ENCODE peak calls at places on chromosomes 12 and 14, in eight cellular contexts. Z, L, Q, Y, E, J, F and C are unnamed samples.

GRCh38 chr12:131923260-131923659 is 5.8 kb upstream of the PUS1 start:
- DNase-seq in J (no peak), Z (no peak), E (no peak), F (no peak), L (no peak), Y (no peak), Q (no peak), C (no peak)

GRCh38 chr12:5022465-5023061 is 21.1 kb upstream of the KCNA5 start:
- DNase-seq in L (peak), Y (peak), J (peak), Z (peak), Q (no peak), E (peak), F (peak), C (no peak)

GRCh38 chr14:69708586-69709169 is 58.3 kb upstream of the SRSF5 start:
- DNase-seq in F (no peak), L (peak), J (no peak), Q (no peak), Y (peak), E (no peak), Z (no peak), C (no peak)

GRCh38 chr14:69763761-69764510 is 3.0 kb upstream of the SRSF5 start:
- DNase-seq in J (no peak), E (no peak), Q (no peak), F (no peak), Y (no peak), L (peak), Z (no peak), C (no peak)

GRCh38 chr12:81963651-81964050 is 204.5 kb upstream of the PPFIA2 start:
- DNase-seq in E (no peak), Y (no peak), L (no peak), Q (no peak), F (no peak), J (no peak), Z (no peak), C (no peak)

GRCh38 chr14:60931206-60931605 is 49.7 kb downstream of the TRMT5 start:
- DNase-seq in F (no peak), L (no peak), E (no peak), Z (no peak), Y (no peak), Q (no peak), J (no peak), C (no peak)

GRCh38 chr12:12936983-12937491 is 14.9 kb downstream of the GPRC5D start:
- DNase-seq in L (no peak), F (no peak), Z (no peak), E (no peak), Y (no peak), Q (no peak), J (no peak), C (peak)

GRCh38 chr14:68074765-68075381 is 255.3 kb downstream of the RAD51B start:
- DNase-seq in Z (no peak), Y (no peak), Q (no peak), L (no peak), E (no peak), F (no peak), J (no peak), C (no peak)

GRCh38 chr14:72617391-72618011 is 276.4 kb downstream of the DPF3 start:
- DNase-seq in Q (no peak), J (no peak), F (no peak), Y (peak), E (peak), Z (peak), L (no peak), C (no peak)

GRCh38 chr12:80936642-80937390 is 918 bp downstream of the LIN7A start:
- DNase-seq in Q (peak), L (no peak), F (peak), Z (peak), J (no peak), Y (no peak), E (peak), C (no peak)